ENCODE peak calls at places on chromosomes 2 and 18, in five cellular contexts. G is IMR-90, F is GM04504, M is SJSA1, K is substantia nigra. J is an unnamed sample.

GRCh38 chr2:9637330-9637729 is 6.5 kb upstream of the YWHAQ start:
- DNase-seq in M (peak), G (peak), K (no peak), F (no peak), J (no peak)

GRCh38 chr2:118774458-118775133 is 72.9 kb downstream of the EN1 start:
- DNase-seq in G (peak), M (peak), F (no peak), K (peak), J (peak)

GRCh38 chr2:124725187-124725586 is 700.1 kb downstream of the CNTNAP5 start:
- DNase-seq in F (no peak), M (no peak), G (no peak), K (no peak), J (no peak)

GRCh38 chr2:44152865-44153264 is 15.8 kb upstream of the PPM1B start:
- DNase-seq in G (no peak), K (no peak), F (no peak), M (no peak), J (no peak)

GRCh38 chr2:240390091-240391073 is 45.1 kb upstream of the GPC1 start:
- DNase-seq in K (no peak), M (no peak), F (no peak), G (no peak), J (peak)

GRCh38 chr2:58959996-58960395 is 718.9 kb upstream of the FANCL start:
- DNase-seq in M (no peak), F (no peak), K (no peak), G (no peak), J (no peak)

GRCh38 chr2:77479395-77479794 is 42.8 kb downstream of the LRRTM4 start:
- DNase-seq in G (no peak), F (no peak), K (no peak), M (no peak), J (no peak)

GRCh38 chr2:161199885-161200284 is 39.7 kb downstream of the TANK start:
- DNase-seq in K (no peak), F (no peak), M (no peak), G (no peak), J (no peak)

GRCh38 chr18:7259482-7259881 is 28.6 kb downstream of the LRRC30 start:
- DNase-seq in F (no peak), M (no peak), G (no peak), K (no peak), J (no peak)

GRCh38 chr18:39842042-39842791 is 2112.8 kb upstream of the PIK3C3 start:
- DNase-seq in F (no peak), G (no peak), K (no peak), M (no peak), J (no peak)

GRCh38 chr2:43224571-43225092 is 1.8 kb downstream of the ZFP36L2 start:
- DNase-seq in G (peak), K (no peak), F (no peak), M (no peak), J (peak)

GRCh38 chr2:163601377-163601776 is 134.4 kb downstream of the FIGN start:
- DNase-seq in G (peak), M (no peak), F (no peak), K (no peak), J (no peak)

GRCh38 chr2:120536141-120536540 is 190.2 kb downstream of the INHBB start:
- DNase-seq in M (no peak), G (no peak), F (no peak), K (no peak), J (no peak)

GRCh38 chr2:40955635-40956034 is 503.7 kb upstream of the SLC8A1 start:
- DNase-seq in K (no peak), G (no peak), F (no peak), M (no peak), J (no peak)

GRCh38 chr2:28445448-28446258 is 50.2 kb upstream of the PLB1 start:
- DNase-seq in G (peak), F (peak), K (no peak), M (peak), J (no peak)

GRCh38 chr2:101121174-101121573 is 30.0 kb downstream of the TBC1D8 start:
- DNase-seq in F (no peak), G (no peak), M (no peak), K (no peak), J (no peak)

GRCh38 chr2:64012115-64012514 is 7.1 kb downstream of the VPS54 start:
- DNase-seq in M (no peak), K (no peak), G (no peak), F (no peak), J (no peak)

GRCh38 chr2:212723226-212723625 is 184.6 kb upstream of the ERBB4 start:
- DNase-seq in F (no peak), G (peak), K (no peak), M (peak), J (no peak)

GRCh38 chr2:19652811-19653210 is 249.0 kb downstream of the TTC32 start:
- DNase-seq in M (no peak), G (peak), K (no peak), F (no peak), J (no peak)

GRCh38 chr2:193502363-193503035 is 1307.8 kb upstream of the TMEFF2 start:
- DNase-seq in M (no peak), F (no peak), G (no peak), K (no peak), J (no peak)

GRCh38 chr2:203155406-203155805 is 83.4 kb upstream of the CYP20A1 start:
- DNase-seq in M (no peak), K (no peak), F (no peak), G (no peak), J (no peak)

GRCh38 chr2:240322991-240323390 is 112.5 kb upstream of the GPC1 start:
- DNase-seq in G (no peak), M (no peak), K (no peak), F (no peak), J (no peak)

GRCh38 chr2:205297368-205297767 is 384.9 kb upstream of the NRP2 start:
- DNase-seq in M (no peak), G (no peak), F (no peak), K (no peak), J (no peak)

GRCh38 chr2:109549016-109549595 is 64.7 kb downstream of the SEPTIN10 start:
- DNase-seq in G (no peak), F (no peak), K (no peak), M (peak), J (no peak)

GRCh38 chr2:114405486-114406250 is 36.8 kb upstream of the DPP10 start:
- DNase-seq in K (no peak), G (no peak), M (no peak), F (no peak), J (peak)

GRCh38 chr2:189674374-189675112 is at the start of gene ANKAR:
- DNase-seq in K (peak), F (peak), M (peak), G (peak), J (peak)

GRCh38 chr2:188265315-188265714 is 26.4 kb upstream of the GULP1 start:
- DNase-seq in F (no peak), K (no peak), M (no peak), G (no peak), J (no peak)

GRCh38 chr2:8118940-8119781 is 562.7 kb upstream of the ID2 start:
- DNase-seq in G (no peak), K (no peak), M (no peak), F (no peak), J (no peak)

GRCh38 chr2:237257471-237257951 is 156.5 kb downstream of the COL6A3 start:
- DNase-seq in F (peak), G (peak), M (peak), K (no peak), J (no peak)

GRCh38 chr2:170145191-170145590 is 32.8 kb upstream of the MYO3B start:
- DNase-seq in K (no peak), F (no peak), M (no peak), G (no peak), J (no peak)

GRCh38 chr2:64645014-64645418 is 8.7 kb downstream of the SERTAD2 start:
- DNase-seq in G (peak), K (no peak), F (no peak), M (peak), J (peak)

GRCh38 chr2:152054593-152054992 is 44.3 kb downstream of the CACNB4 start:
- DNase-seq in K (no peak), G (peak), M (peak), F (peak), J (no peak)

GRCh38 chr2:12261993-12262680 is 454.6 kb upstream of the TRIB2 start:
- DNase-seq in G (peak), M (no peak), F (no peak), K (no peak), J (no peak)

GRCh38 chr18:44134447-44134846 is 546.2 kb upstream of the SETBP1 start:
- DNase-seq in K (no peak), F (no peak), M (no peak), G (no peak), J (no peak)

GRCh38 chr18:3649135-3649558 is 199.2 kb downstream of the TGIF1 start:
- DNase-seq in M (peak), K (no peak), F (no peak), G (peak), J (no peak)

GRCh38 chr18:74457743-74458465 is 796 bp upstream of the DIPK1C start:
- DNase-seq in G (no peak), M (no peak), K (peak), F (no peak), J (peak)

J was measured in Right ventricle myocardium superior.